ENCODE peak calls at places on chromosomes 1 and 21, in nine cellular contexts. U, K, S, X, R, A, E, F and C are unnamed samples.

GRCh38 chr1:3032970-3033794 is 11.9 kb downstream of the ACTRT2 start:
- DNase-seq in U (no peak), K (no peak), F (no peak), S (no peak), E (no peak), R (no peak), X (no peak), A (no peak), C (no peak)

GRCh38 chr1:43622471-43622870 is 27.5 kb upstream of the KDM4A start:
- DNase-seq in A (no peak), F (no peak), E (no peak), X (no peak), R (no peak), S (no peak), U (no peak), K (no peak), C (no peak)

GRCh38 chr1:32953495-32953894 is 11.1 kb downstream of the RNF19B start:
- DNase-seq in E (no peak), X (no peak), R (no peak), F (no peak), K (no peak), A (no peak), S (no peak), U (no peak), C (no peak)

GRCh38 chr1:209389258-209389657 is 194.3 kb upstream of the CAMK1G start:
- DNase-seq in A (no peak), K (no peak), R (no peak), E (no peak), X (no peak), F (no peak), U (no peak), S (no peak), C (no peak)

GRCh38 chr1:77416692-77417450 is 135.1 kb downstream of the AK5 start:
- DNase-seq in U (no peak), F (no peak), R (no peak), E (peak), X (peak), A (peak), S (no peak), K (no peak), C (no peak)

GRCh38 chr1:59879556-59879955 is 47.0 kb downstream of the CYP2J2 start:
- DNase-seq in F (peak), U (peak), S (no peak), K (no peak), X (peak), E (peak), A (peak), R (peak), C (peak)

GRCh38 chr1:233340031-233340555 is 12.6 kb downstream of the MAP3K21 start:
- DNase-seq in R (no peak), E (no peak), U (no peak), X (no peak), K (no peak), A (no peak), S (no peak), F (no peak), C (no peak)

GRCh38 chr1:52673513-52673912 is 24.6 kb downstream of the COA7 start:
- DNase-seq in X (no peak), A (no peak), E (no peak), R (no peak), S (no peak), U (no peak), K (no peak), F (no peak), C (no peak)

GRCh38 chr1:155125946-155126493 is 1.7 kb upstream of the EFNA1 start:
- DNase-seq in E (peak), S (no peak), X (peak), F (peak), K (peak), A (peak), R (peak), U (peak), C (peak)

GRCh38 chr1:186511761-186512637 is 51.1 kb upstream of the PDC start:
- DNase-seq in A (no peak), F (no peak), X (no peak), S (no peak), E (no peak), U (no peak), K (no peak), R (peak), C (no peak)

GRCh38 chr1:2547210-2548067 is 8.7 kb upstream of the TNFRSF14 start:
- DNase-seq in E (peak), K (no peak), S (no peak), U (peak), A (no peak), R (peak), F (peak), X (no peak), C (no peak)

GRCh38 chr21:32134441-32135159 is 144.2 kb downstream of the MIS18A start:
- DNase-seq in F (no peak), S (peak), A (no peak), R (no peak), X (no peak), E (no peak), K (no peak), U (no peak), C (no peak)

GRCh38 chr1:63917571-63918394 is 144.0 kb downstream of the ROR1 start:
- DNase-seq in S (no peak), F (no peak), A (peak), U (no peak), K (no peak), E (peak), R (no peak), X (peak), C (peak)

GRCh38 chr1:91732291-91732953 is 153.5 kb downstream of the TGFBR3 start:
- DNase-seq in S (no peak), E (no peak), A (no peak), X (no peak), R (no peak), U (no peak), K (peak), F (no peak), C (no peak)

GRCh38 chr21:34630536-34631143 is 15.7 kb upstream of the RCAN1 start:
- DNase-seq in R (no peak), K (no peak), A (peak), U (peak), X (no peak), S (no peak), E (peak), F (peak), C (no peak)

GRCh38 chr1:24057171-24057570 is 54.8 kb downstream of the MYOM3 start:
- DNase-seq in U (no peak), X (no peak), F (no peak), K (no peak), A (no peak), E (no peak), R (no peak), S (no peak), C (no peak)

GRCh38 chr1:219304227-219305226 is 130.8 kb downstream of the LYPLAL1 start:
- DNase-seq in S (no peak), K (no peak), R (no peak), X (no peak), F (no peak), E (no peak), A (no peak), U (peak), C (no peak)

GRCh38 chr1:41338820-41339219 is 22.4 kb upstream of the FOXO6 start:
- DNase-seq in X (no peak), U (no peak), F (no peak), R (no peak), K (no peak), E (peak), S (no peak), A (no peak), C (no peak)

GRCh38 chr1:247337250-247337746 is 5.6 kb upstream of the ZNF496 start:
- DNase-seq in E (no peak), F (no peak), R (no peak), A (no peak), S (no peak), K (peak), X (no peak), U (no peak), C (no peak)

GRCh38 chr1:2625311-2625710 is 7.5 kb downstream of the MMEL1 start:
- DNase-seq in A (no peak), R (no peak), X (peak), U (no peak), S (no peak), E (no peak), F (no peak), K (no peak), C (no peak)

GRCh38 chr1:58854576-58854975 is 70.7 kb upstream of the JUN start:
- DNase-seq in E (no peak), K (no peak), R (no peak), F (no peak), X (no peak), A (no peak), S (no peak), U (no peak), C (no peak)

GRCh38 chr1:203534526-203534925 is 40.6 kb downstream of the OPTC start:
- DNase-seq in E (peak), F (no peak), X (no peak), U (peak), K (peak), S (peak), A (no peak), R (peak), C (no peak)

GRCh38 chr21:44423941-44424607 is 31.2 kb upstream of the LRRC3 start:
- DNase-seq in A (no peak), R (no peak), S (no peak), E (no peak), K (no peak), X (peak), F (no peak), U (no peak), C (no peak)

GRCh38 chr1:210989949-210990348 is 144.0 kb downstream of the KCNH1 start:
- DNase-seq in R (no peak), A (no peak), E (no peak), F (no peak), S (no peak), K (no peak), X (no peak), U (no peak), C (no peak)

GRCh38 chr1:206029484-206029883 is 5.8 kb upstream of the CTSE start:
- DNase-seq in R (no peak), S (no peak), K (peak), A (no peak), U (no peak), X (no peak), E (no peak), F (no peak), C (no peak)

GRCh38 chr1:15681346-15682290 is 2.5 kb upstream of the PLEKHM2 start:
- DNase-seq in A (no peak), E (no peak), U (no peak), F (no peak), S (no peak), X (no peak), R (no peak), K (no peak), C (no peak)

GRCh38 chr1:91221017-91221416 is 183.6 kb downstream of the HFM1 start:
- DNase-seq in K (no peak), A (no peak), X (no peak), S (no peak), R (no peak), U (no peak), E (peak), F (no peak), C (no peak)

GRCh38 chr1:222618880-222619321 is 1.0 kb downstream of the MIA3 start:
- DNase-seq in K (no peak), R (peak), X (peak), A (peak), E (peak), F (peak), U (peak), S (no peak), C (peak)

GRCh38 chr1:168045311-168045710 is 91.4 kb downstream of the GPR161 start:
- DNase-seq in U (no peak), F (no peak), X (no peak), E (no peak), S (no peak), R (no peak), K (no peak), A (no peak), C (no peak)

GRCh38 chr1:111270781-111271463 is 19.7 kb upstream of the CHIA start:
- DNase-seq in U (no peak), S (no peak), E (no peak), R (no peak), A (no peak), X (peak), K (no peak), F (no peak), C (no peak)

GRCh38 chr1:24379733-24380315 is 33.8 kb downstream of the STPG1 start:
- DNase-seq in S (peak), X (no peak), E (no peak), F (no peak), K (no peak), U (no peak), A (no peak), R (no peak), C (no peak)

GRCh38 chr1:91791103-91791502 is 94.8 kb downstream of the TGFBR3 start:
- DNase-seq in R (no peak), F (no peak), K (no peak), X (no peak), S (no peak), A (no peak), U (no peak), E (peak), C (no peak)

DNA sequence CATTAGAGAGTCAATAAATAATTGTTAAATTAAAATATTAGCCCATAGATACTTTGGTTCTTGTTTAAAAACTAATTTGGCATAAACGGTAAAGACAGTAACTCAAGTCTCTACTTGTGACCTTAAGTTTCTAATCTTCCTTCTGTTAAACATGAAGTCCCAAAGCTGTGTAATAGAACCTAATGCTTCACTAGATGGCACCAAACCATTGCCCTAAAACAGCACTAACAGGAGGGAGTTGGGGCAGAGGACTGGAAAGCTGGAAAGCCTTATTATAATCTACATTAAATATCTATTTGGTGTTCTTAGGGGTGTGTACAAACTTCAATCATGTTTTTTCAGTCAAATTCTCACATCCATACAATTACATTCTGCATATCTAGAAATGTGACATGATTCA is 176.6 kb downstream of the OLFM3 start:
- DNase-seq in E (peak), F (no peak), A (peak), R (no peak), K (no peak), X (no peak), U (peak), S (no peak), C (no peak)
- TF ChIP-seq CTCF in E (peak), F (peak), A (peak), R (peak), K (no peak), X (peak), U (peak), S (peak), C (peak)

DNA sequence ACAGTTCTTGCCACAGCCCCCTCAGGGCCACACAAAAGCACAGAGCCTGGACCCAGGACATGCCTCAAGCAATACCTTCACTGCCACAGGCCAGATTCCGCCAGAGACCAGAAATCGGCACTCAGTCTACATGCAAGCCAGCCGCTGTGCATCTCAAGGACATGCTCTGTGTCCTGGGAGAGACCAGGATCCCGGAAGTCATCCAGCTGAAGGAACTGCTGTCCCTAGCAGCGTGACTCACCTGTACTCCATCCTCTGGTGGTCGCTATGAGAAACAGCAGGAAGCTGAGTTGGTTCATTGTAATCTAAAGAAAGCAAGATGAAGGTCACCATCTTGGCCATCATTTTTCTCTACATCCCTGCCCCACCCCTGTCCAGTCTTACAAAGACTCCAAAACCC is 401 bp downstream of the ITLN1 start:
- DNase-seq in U (no peak), E (peak), K (no peak), F (no peak), R (no peak), S (peak), A (no peak), X (no peak), C (no peak)
- TF ChIP-seq CTCF in U (no peak), E (peak), K (no peak), F (peak), R (peak), S (peak), A (no peak), X (no peak), C (no peak)

DNA sequence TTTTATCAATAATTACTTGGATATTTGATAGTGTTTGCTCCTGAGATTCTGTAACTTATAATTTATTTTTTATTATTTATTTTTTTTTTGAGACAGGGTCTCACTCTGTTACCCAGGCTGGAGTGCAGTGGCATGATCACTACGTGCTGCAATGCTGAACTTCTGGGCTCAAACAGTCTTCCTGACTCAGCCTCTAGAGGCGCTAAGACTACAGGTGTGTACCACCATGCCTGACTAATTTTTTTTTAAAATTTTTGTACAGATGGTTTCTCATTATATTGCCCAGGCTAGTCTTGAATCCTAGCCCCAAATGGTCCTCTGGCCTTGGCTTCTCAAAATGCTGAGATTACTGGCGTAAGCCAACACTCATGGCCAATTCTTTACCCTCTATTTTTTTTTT is 845.5 kb upstream of the ADGRL4 start:
- DNase-seq in A (no peak), K (no peak), R (no peak), E (peak), X (peak), U (no peak), F (no peak), S (no peak), C (no peak)
- TF ChIP-seq CTCF in A (peak), K (no peak), R (no peak), E (peak), X (peak), U (no peak), F (peak), S (no peak), C (no peak)

GRCh38 chr1:246261641-246262040 is 245.4 kb downstream of the SMYD3 start:
- DNase-seq in X (no peak), S (no peak), R (no peak), U (no peak), F (no peak), A (no peak), E (no peak), K (no peak), C (no peak)
- TF ChIP-seq CTCF in X (no peak), S (no peak), R (no peak), U (no peak), F (no peak), A (no peak), E (peak), K (no peak), C (no peak)